ENCODE peak calls at places on chromosomes 4 and X, in five cellular contexts. One of them, this sample, is unnamed.

GRCh38 chrX:154135458-154136229 is 8.4 kb upstream of the OPN1LW start:
- DNase-seq in GM10248: no peak
- DNase-seq in right lobe of liver: no peak
- DNase-seq in AG04450: no peak
- DNase-seq in mesothelial cell of epicardium: no peak
- DNase-seq in this sample: no peak

GRCh38 chr4:102527695-102528094 is 26.5 kb downstream of the NFKB1 start:
- DNase-seq in GM10248: no peak
- DNase-seq in right lobe of liver: no peak
- DNase-seq in AG04450: no peak
- DNase-seq in mesothelial cell of epicardium: no peak
- DNase-seq in this sample: no peak

GRCh38 chrX:25300994-25301393 is 285.2 kb upstream of the ARX start:
- DNase-seq in GM10248: no peak
- DNase-seq in right lobe of liver: no peak
- DNase-seq in AG04450: no peak
- DNase-seq in mesothelial cell of epicardium: no peak
- DNase-seq in this sample: no peak

GRCh38 chr4:72311291-72311690 is 257.7 kb downstream of the ADAMTS3 start:
- DNase-seq in GM10248: no peak
- DNase-seq in right lobe of liver: no peak
- DNase-seq in AG04450: no peak
- DNase-seq in mesothelial cell of epicardium: no peak
- DNase-seq in this sample: no peak

GRCh38 chrX:3384330-3384729 is 37.9 kb upstream of the MXRA5 start:
- DNase-seq in GM10248: no peak
- DNase-seq in right lobe of liver: no peak
- DNase-seq in AG04450: no peak
- DNase-seq in mesothelial cell of epicardium: no peak
- DNase-seq in this sample: peak

GRCh38 chrX:107823456-107823855 is 2.2 kb upstream of the MID2 start:
- DNase-seq in GM10248: no peak
- DNase-seq in right lobe of liver: no peak
- DNase-seq in AG04450: peak
- DNase-seq in mesothelial cell of epicardium: no peak
- DNase-seq in this sample: peak

GRCh38 chrX:145393702-145394235 is 146.5 kb downstream of the SPANXN1 start:
- DNase-seq in GM10248: no peak
- DNase-seq in right lobe of liver: no peak
- DNase-seq in AG04450: no peak
- DNase-seq in mesothelial cell of epicardium: no peak
- DNase-seq in this sample: no peak

GRCh38 chr4:184007891-184008290 is 102.8 kb downstream of the STOX2 start:
- DNase-seq in GM10248: no peak
- DNase-seq in right lobe of liver: no peak
- DNase-seq in AG04450: no peak
- DNase-seq in mesothelial cell of epicardium: no peak
- DNase-seq in this sample: no peak

GRCh38 chr4:82785248-82786003 is 13.2 kb downstream of the SCD5 start:
- DNase-seq in GM10248: no peak
- DNase-seq in right lobe of liver: no peak
- DNase-seq in AG04450: peak
- DNase-seq in mesothelial cell of epicardium: no peak
- DNase-seq in this sample: peak

GRCh38 chrX:131067216-131067615 is 9.1 kb downstream of the ARHGAP36 start:
- DNase-seq in GM10248: no peak
- DNase-seq in right lobe of liver: no peak
- DNase-seq in AG04450: no peak
- DNase-seq in mesothelial cell of epicardium: no peak
- DNase-seq in this sample: no peak

GRCh38 chr4:182449186-182449880 is 206.1 kb downstream of the TENM3 start:
- DNase-seq in GM10248: no peak
- DNase-seq in right lobe of liver: no peak
- DNase-seq in AG04450: no peak
- DNase-seq in mesothelial cell of epicardium: no peak
- DNase-seq in this sample: no peak

GRCh38 chr4:70183940-70184246 is 11.6 kb upstream of the ODAM start:
- DNase-seq in GM10248: no peak
- DNase-seq in right lobe of liver: no peak
- DNase-seq in AG04450: no peak
- DNase-seq in mesothelial cell of epicardium: no peak
- DNase-seq in this sample: no peak
- TF ChIP-seq CTCF in GM10248: no peak
- TF ChIP-seq CTCF in right lobe of liver: peak
- TF ChIP-seq CTCF in AG04450: no peak
- TF ChIP-seq CTCF in mesothelial cell of epicardium: peak
- TF ChIP-seq CTCF in this sample: no peak

DNA sequence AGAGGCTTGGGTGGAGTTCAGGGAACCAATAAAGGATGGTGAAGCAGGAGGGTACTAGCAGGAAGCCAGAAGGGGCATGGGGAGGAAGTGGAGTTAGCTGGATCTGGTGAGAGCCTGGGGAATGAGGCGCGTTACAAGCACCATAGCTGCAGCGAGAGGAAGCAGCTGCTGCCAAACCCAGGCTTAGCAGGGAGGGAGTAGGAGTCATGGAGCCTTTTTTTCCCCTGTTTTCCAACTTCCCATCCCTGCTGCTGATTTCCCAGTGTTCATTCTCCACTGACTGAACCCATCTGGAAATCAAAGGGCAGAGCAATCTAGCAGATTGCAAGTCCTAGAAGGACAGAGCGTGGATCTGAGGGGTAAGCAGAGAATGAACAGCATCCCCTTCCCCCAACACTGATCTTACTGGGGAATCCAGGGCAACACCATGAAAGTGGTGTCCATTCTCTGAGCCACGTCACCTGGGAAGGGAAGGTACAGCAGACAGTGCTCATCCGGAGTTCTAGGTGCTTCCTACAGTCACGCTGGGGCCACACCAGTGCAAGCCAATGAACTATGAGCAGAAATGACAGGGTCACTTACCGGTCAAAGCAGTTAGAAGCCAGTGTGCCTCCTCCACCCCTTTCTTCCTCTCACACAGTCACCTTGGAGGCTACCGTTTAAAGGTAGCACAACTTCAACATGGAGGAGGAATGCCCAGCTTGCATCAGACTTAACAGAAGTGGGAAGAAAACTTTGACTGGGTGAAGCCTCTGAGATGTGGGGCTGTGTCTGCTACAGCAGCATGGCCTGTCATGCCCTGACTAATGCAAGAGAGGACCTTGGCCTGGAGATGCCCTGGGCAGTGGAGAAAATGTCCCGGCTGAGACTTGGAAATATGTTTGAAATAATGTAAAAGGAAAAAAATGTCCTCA is 36.7 kb downstream of the SMIM20 start:
- DNase-seq in GM10248: no peak
- DNase-seq in right lobe of liver: no peak
- DNase-seq in AG04450: no peak
- DNase-seq in mesothelial cell of epicardium: no peak
- DNase-seq in this sample: no peak
- TF ChIP-seq CTCF in GM10248: no peak
- TF ChIP-seq CTCF in right lobe of liver: no peak
- TF ChIP-seq CTCF in AG04450: no peak
- TF ChIP-seq CTCF in mesothelial cell of epicardium: no peak
- TF ChIP-seq CTCF in this sample: no peak

DNA sequence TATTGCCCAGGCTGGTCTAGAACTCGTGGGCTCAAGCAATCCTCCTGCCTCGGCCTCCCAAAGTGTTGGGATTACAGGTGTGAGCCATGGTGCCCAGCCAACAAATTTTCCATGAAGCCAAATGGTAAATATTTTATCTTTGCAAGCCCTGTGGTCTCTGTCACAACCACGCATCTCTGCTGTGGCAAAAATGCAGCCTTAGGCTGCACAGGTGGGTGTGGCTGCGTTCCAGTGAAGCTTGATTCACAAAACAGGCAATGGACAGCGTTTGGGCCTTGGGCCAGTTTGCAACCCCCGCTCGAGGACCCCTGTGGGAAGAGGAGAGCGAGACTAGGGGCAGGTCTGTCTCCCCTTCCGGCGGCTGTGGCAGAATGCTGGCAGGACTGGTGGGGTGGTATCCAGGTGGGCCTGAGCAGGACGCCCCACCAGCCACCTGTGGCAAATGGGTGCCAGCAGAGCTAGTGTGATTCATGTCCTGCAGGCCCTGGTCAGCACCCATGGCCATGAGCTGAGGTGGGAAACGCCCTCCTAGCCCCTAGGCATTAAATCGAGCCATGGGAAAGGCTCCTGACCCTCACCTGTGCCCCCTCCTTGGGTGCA is 19.7 kb downstream of the HTRA3 start:
- DNase-seq in GM10248: no peak
- DNase-seq in right lobe of liver: peak
- DNase-seq in AG04450: no peak
- DNase-seq in mesothelial cell of epicardium: no peak
- DNase-seq in this sample: no peak
- TF ChIP-seq CTCF in GM10248: no peak
- TF ChIP-seq CTCF in right lobe of liver: no peak
- TF ChIP-seq CTCF in AG04450: no peak
- TF ChIP-seq CTCF in mesothelial cell of epicardium: no peak
- TF ChIP-seq CTCF in this sample: no peak

GRCh38 chr4:169795585-169795984 is 37.8 kb upstream of the HPF1 start:
- DNase-seq in GM10248: no peak
- DNase-seq in right lobe of liver: no peak
- DNase-seq in AG04450: no peak
- DNase-seq in mesothelial cell of epicardium: no peak
- DNase-seq in this sample: no peak

GRCh38 chr4:169791064-169791463 is 33.3 kb upstream of the HPF1 start:
- DNase-seq in GM10248: no peak
- DNase-seq in right lobe of liver: no peak
- DNase-seq in AG04450: no peak
- DNase-seq in mesothelial cell of epicardium: no peak
- DNase-seq in this sample: no peak

DNA sequence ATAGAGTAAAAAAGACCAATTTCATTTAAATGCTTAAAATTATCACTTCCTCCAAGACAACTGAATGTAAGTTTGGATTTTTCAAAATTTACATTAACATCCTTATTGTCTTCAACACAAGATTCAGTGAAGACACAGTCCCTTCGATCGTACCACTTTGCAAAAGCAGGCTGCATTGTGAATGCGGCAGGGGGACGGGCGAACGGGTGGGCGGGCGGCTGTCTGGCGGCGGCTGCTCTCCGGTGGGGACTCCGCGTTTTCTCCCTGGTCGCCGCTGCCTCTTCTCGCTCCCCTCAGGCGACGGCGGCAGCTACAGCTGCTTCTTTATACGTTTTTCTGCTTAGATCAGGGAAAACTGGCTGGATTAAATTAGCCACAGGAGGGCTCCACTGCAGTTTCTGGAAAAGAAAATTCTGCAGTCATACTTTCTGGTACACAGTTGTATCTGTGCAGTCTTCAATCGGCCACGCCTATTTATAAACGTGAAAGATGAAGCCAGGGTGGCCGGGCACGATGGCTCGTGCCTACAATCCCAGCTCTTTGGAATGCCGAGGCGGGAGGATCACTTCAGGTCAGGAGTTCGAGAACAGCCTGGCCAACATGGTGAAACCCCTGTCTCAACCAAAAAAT is 33.9 kb upstream of the HPF1 start:
- DNase-seq in GM10248: no peak
- DNase-seq in right lobe of liver: peak
- DNase-seq in AG04450: no peak
- DNase-seq in mesothelial cell of epicardium: peak
- DNase-seq in this sample: peak
- TF ChIP-seq CTCF in GM10248: no peak
- TF ChIP-seq CTCF in right lobe of liver: peak
- TF ChIP-seq CTCF in AG04450: peak
- TF ChIP-seq CTCF in mesothelial cell of epicardium: peak
- TF ChIP-seq CTCF in this sample: peak